ENCODE peak calls at places on chromosome 15, in eight cellular contexts. W is GM20000; K is activated CD4-positive, alpha-beta T cell treated with anti-CD3 and anti-CD28 coated beads, Interleukin-2, amount 50 U/mL, for 48 hours; R is progenitor cell of endocrine pancreas; M is foreskin fibroblast; V is AML-193; X is HEK293T; H is EH. J is an unnamed sample.

GRCh38 chr15:39188930-39189329 is 391.9 kb upstream of the THBS1 start:
- DNase-seq in V (no peak), W (no peak), R (no peak), M (peak; percentile 82), X (no peak), K (no peak), H (peak; percentile 95), J (peak; percentile 92)

GRCh38 chr15:47331796-47332480 is 385.4 kb upstream of the SEMA6D start:
- DNase-seq in M (peak; percentile 84), X (no peak), H (peak; percentile 17), R (no peak), W (no peak), V (no peak), K (no peak), J (peak; percentile 22)

GRCh38 chr15:72758195-72758594 is 25.4 kb downstream of the ADPGK start:
- DNase-seq in R (no peak), M (peak; percentile 85), H (peak; percentile 94), V (no peak), X (no peak), W (no peak), K (no peak), J (peak; percentile 94)

GRCh38 chr15:57031605-57032004 is 113.2 kb downstream of the TCF12 start:
- DNase-seq in R (no peak), K (no peak), H (peak; percentile 40), W (peak; percentile 14), V (no peak), M (peak; percentile 53), X (peak; percentile 10), J (peak; percentile 17)

GRCh38 chr15:78768531-78769408 is 42.5 kb downstream of the ADAMTS7 start:
- DNase-seq in K (no peak), R (no peak), M (no peak), V (no peak), X (no peak), H (no peak), W (no peak), J (no peak)

GRCh38 chr15:92878593-92879053 is 21.5 kb upstream of the CHD2 start:
- DNase-seq in W (no peak), R (no peak), V (no peak), H (no peak), K (no peak), M (no peak), X (no peak), J (no peak)

GRCh38 chr15:70430029-70430428 is 332.3 kb upstream of the TLE3 start:
- DNase-seq in V (no peak), M (peak; percentile 37), X (no peak), H (peak; percentile 24), R (no peak), K (no peak), W (no peak), J (peak; percentile 62)

GRCh38 chr15:85757073-85757938 is 37.4 kb downstream of the KLHL25 start:
- DNase-seq in X (no peak), M (no peak), R (no peak), V (no peak), K (no peak), W (peak; percentile 36), H (no peak), J (no peak)

GRCh38 chr15:62183130-62183529 is 18.0 kb upstream of the C2CD4B start:
- DNase-seq in H (no peak), R (no peak), X (no peak), W (no peak), K (no peak), V (no peak), M (no peak), J (no peak)

GRCh38 chr15:85642693-85643058 is 152.0 kb downstream of the KLHL25 start:
- DNase-seq in R (no peak), M (peak; percentile 24), X (no peak), W (no peak), K (no peak), V (no peak), H (peak; percentile 58), J (peak; percentile 75)

GRCh38 chr15:98651581-98652220 is 3.4 kb downstream of the IGF1R start:
- DNase-seq in W (no peak), K (no peak), V (no peak), X (no peak), R (no peak), M (peak; percentile 57), H (peak; percentile 46), J (peak; percentile 53)

GRCh38 chr15:28110416-28110975 is 11.4 kb upstream of the OCA2 start:
- DNase-seq in V (no peak), M (peak; percentile 23), R (no peak), W (no peak), H (no peak), X (no peak), K (no peak), J (no peak)

GRCh38 chr15:46892621-46893160 is 824.6 kb upstream of the SEMA6D start:
- DNase-seq in W (no peak), X (no peak), V (no peak), K (no peak), R (no peak), H (peak; percentile 43), M (peak; percentile 34), J (no peak)

GRCh38 chr15:70503073-70503745 is 260.1 kb downstream of the UACA start:
- DNase-seq in H (no peak), K (no peak), X (no peak), V (no peak), W (no peak), M (no peak), R (no peak), J (no peak)